ENCODE peak calls at places on chromosomes 3 and 15, in ten cellular contexts. A is neural progenitor cell; L is MM.1S; X is sigmoid colon; V is left ventricle myocardium inferior; F is ovary; Z is CD8-positive, alpha-beta memory T cell; B is ascending aorta; S is cardiac muscle cell; O is aorta. Y is an unnamed sample. For H3K4me1, the result is how much of the 10 kb centered on the place peaks cover.

GRCh38 chr15:75811616-75812015 is 31.6 kb upstream of the UBE2Q2 start:
- DNase-seq in A (no peak), L (no peak), X (no peak), V (no peak), F (no peak), Z (no peak), B (no peak), S (no peak), O (no peak), Y (no peak)

GRCh38 chr3:41462103-41462691 is 262.9 kb downstream of the CTNNB1 start:
- DNase-seq in A (no peak), L (no peak), X (no peak), V (no peak), F (no peak), Z (no peak), B (no peak), S (no peak), O (no peak), Y (no peak)

GRCh38 chr3:195863121-195864061 is 45.0 kb downstream of the TNK2 start:
- DNase-seq in A (peak), L (peak), X (peak), V (peak), F (peak), Z (peak), B (peak), S (peak), O (peak), Y (peak)

GRCh38 chr3:90184861-90185260 is 1077.4 kb downstream of the EPHA3 start:
- DNase-seq in A (no peak), L (no peak), X (no peak), V (no peak), F (no peak), Z (no peak), B (no peak), S (no peak), O (no peak), Y (no peak)

GRCh38 chr3:111072016-111072891 is 638 bp downstream of the NECTIN3 start:
- DNase-seq in A (peak), L (peak), X (peak), V (peak), F (peak), Z (no peak), B (no peak), S (peak), O (peak), Y (peak)

GRCh38 chr3:102092617-102093466 is 243.5 kb downstream of the NFKBIZ start:
- DNase-seq in A (no peak), L (peak), X (no peak), V (no peak), F (no peak), Z (no peak), B (no peak), S (peak), O (no peak), Y (no peak)

GRCh38 chr3:164060923-164061322 is 1017.4 kb downstream of the SI start:
- DNase-seq in A (no peak), L (no peak), X (no peak), V (no peak), F (no peak), Z (no peak), B (no peak), S (no peak), O (no peak), Y (no peak)

GRCh38 chr3:11734-12133 is 184.8 kb upstream of the CHL1 start:
- DNase-seq in A (peak), L (no peak), X (no peak), V (peak), F (peak), Z (no peak), B (no peak), S (peak), O (peak), Y (no peak)

GRCh38 chr3:53938645-53939044 is 47.0 kb upstream of the SELENOK start:
- DNase-seq in A (peak), L (peak), X (no peak), V (no peak), F (no peak), Z (no peak), B (no peak), S (peak), O (no peak), Y (peak)

GRCh38 chr3:48367201-48367600 is 4.8 kb upstream of the FBXW12 start:
- DNase-seq in A (no peak), L (no peak), X (no peak), V (no peak), F (no peak), Z (no peak), B (no peak), S (peak), O (no peak), Y (peak)

GRCh38 chr3:195904364-195904763 is 4.0 kb downstream of the TNK2 start:
- DNase-seq in A (no peak), L (no peak), X (peak), V (no peak), F (no peak), Z (no peak), B (no peak), S (no peak), O (no peak), Y (no peak)

GRCh38 chr15:31480356-31481058 is 153.9 kb downstream of the KLF13 start:
- DNase-seq in A (no peak), L (no peak), X (peak), V (no peak), F (no peak), Z (no peak), B (no peak), S (no peak), O (no peak), Y (no peak)

GRCh38 chr15:74995779-74996765 is 709 bp downstream of the SCAMP5 start:
- DNase-seq in A (peak), L (no peak), X (no peak), V (no peak), F (peak), Z (no peak), B (no peak), S (peak), O (peak), Y (no peak)

GRCh38 chr3:129554356-129555120 is 11.6 kb downstream of the H1-8 start:
- DNase-seq in A (peak), L (no peak), X (no peak), V (no peak), F (no peak), Z (no peak), B (no peak), S (peak), O (no peak), Y (no peak)

GRCh38 chr15:66503780-66504562 is 684 bp downstream of the RPL4 start:
- DNase-seq in A (no peak), L (no peak), X (no peak), V (no peak), F (no peak), Z (no peak), B (no peak), S (no peak), O (no peak), Y (no peak)

GRCh38 chr3:148221303-148221702 is 476.4 kb upstream of the AGTR1 start:
- DNase-seq in A (no peak), L (no peak), X (no peak), V (no peak), F (no peak), Z (no peak), B (no peak), S (no peak), O (no peak), Y (no peak)

GRCh38 chr3:194035406-194036138 is 100.4 kb upstream of the HES1 start:
- DNase-seq in A (no peak), L (no peak), X (no peak), V (no peak), F (no peak), Z (no peak), B (no peak), S (no peak), O (no peak), Y (peak)

GRCh38 chr3:89571707-89572106 is 464.3 kb downstream of the EPHA3 start:
- DNase-seq in A (no peak), L (no peak), X (no peak), V (peak), F (peak), Z (no peak), B (no peak), S (peak), O (peak), Y (no peak)

GRCh38 chr3:38669668-38670067 is 20.2 kb upstream of the SCN5A start:
- DNase-seq in A (no peak), L (no peak), X (no peak), V (no peak), F (no peak), Z (no peak), B (no peak), S (peak), O (no peak), Y (no peak)

GRCh38 chr3:143170043-143170442 is 50.5 kb downstream of the CHST2 start:
- DNase-seq in A (no peak), L (no peak), X (no peak), V (no peak), F (no peak), Z (no peak), B (no peak), S (no peak), O (no peak), Y (no peak)

GRCh38 chr3:129690406-129690805 is 83.9 kb upstream of the PLXND1 start:
- DNase-seq in A (peak), L (peak), X (no peak), V (no peak), F (no peak), Z (no peak), B (no peak), S (peak), O (no peak), Y (no peak)

GRCh38 chr3:27681249-27681748 is 40.8 kb downstream of the EOMES start:
- DNase-seq in A (peak), L (peak), X (no peak), V (no peak), F (peak), Z (no peak), B (no peak), S (peak), O (no peak), Y (no peak)

GRCh38 chr3:54843352-54843751 is 84.5 kb downstream of the LRTM1 start:
- DNase-seq in A (no peak), L (no peak), X (no peak), V (no peak), F (no peak), Z (no peak), B (no peak), S (no peak), O (no peak), Y (no peak)

GRCh38 chr15:52486003-52486996 is 42.4 kb downstream of the MYO5A start:
- DNase-seq in A (peak), L (no peak), X (no peak), V (no peak), F (no peak), Z (no peak), B (no peak), S (peak), O (no peak), Y (no peak)

GRCh38 chr3:192434186-192434585 is 293.2 kb downstream of the FGF12 start:
- DNase-seq in A (no peak), L (no peak), X (no peak), V (no peak), F (no peak), Z (no peak), B (no peak), S (no peak), O (no peak), Y (no peak)

GRCh38 chr3:44983413-44984040 is 7.5 kb downstream of the EXOSC7 start:
- DNase-seq in A (no peak), L (no peak), X (no peak), V (no peak), F (no peak), Z (no peak), B (no peak), S (peak), O (no peak), Y (no peak)

GRCh38 chr15:82873000-82873680 is 63.7 kb downstream of the WHAMM start:
- DNase-seq in A (no peak), L (no peak), X (no peak), V (peak), F (no peak), Z (no peak), B (no peak), S (no peak), O (no peak), Y (no peak)

GRCh38 chr3:48555231-48555948 is 1.2 kb downstream of the PFKFB4 start:
- DNase-seq in A (no peak), L (no peak), X (no peak), V (no peak), F (no peak), Z (no peak), B (no peak), S (peak), O (no peak), Y (no peak)

GRCh38 chr15:58398643-58399042 is 33.1 kb upstream of the LIPC start:
- DNase-seq in A (no peak), L (no peak), X (no peak), V (no peak), F (no peak), Z (no peak), B (no peak), S (no peak), O (no peak), Y (no peak)

GRCh38 chr3:170961616-170962400 is 53.4 kb upstream of the EIF5A2 start:
- DNase-seq in A (peak), L (peak), X (no peak), V (no peak), F (no peak), Z (no peak), B (no peak), S (peak), O (no peak), Y (no peak)

GRCh38 chr3:158094235-158094916 is 11.8 kb downstream of the SHOX2 start:
- DNase-seq in A (peak), L (no peak), X (no peak), V (no peak), F (no peak), Z (no peak), B (no peak), S (no peak), O (peak), Y (no peak)
- H3K4me1 ChIP-seq in A (under half), L (under half), X (under half), V (under half), F (under half), Z (under half), B (under half), S (under half), O (under half), Y (under half)

DNA sequence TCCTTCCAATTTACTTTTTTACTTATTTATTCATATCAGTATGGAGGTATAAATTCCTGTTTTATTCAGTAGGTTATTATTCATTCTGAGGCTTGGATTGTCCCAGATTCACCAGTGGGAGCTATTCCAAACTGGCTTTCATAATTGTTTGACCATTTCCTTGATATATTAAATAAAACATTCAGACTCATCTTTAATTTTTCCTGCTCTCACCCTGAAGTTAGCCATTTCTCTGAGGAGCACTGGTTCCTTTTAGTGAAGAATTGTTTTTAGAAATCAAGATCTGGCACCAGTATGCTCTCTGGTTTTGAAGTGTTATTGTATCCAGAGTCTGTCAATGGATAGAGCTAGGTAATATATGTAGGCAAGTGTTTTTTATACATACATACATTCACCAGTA is 66.9 kb upstream of the DCBLD2 start:
- DNase-seq in A (no peak), L (no peak), X (no peak), V (no peak), F (no peak), Z (no peak), B (no peak), S (no peak), O (no peak), Y (no peak)
- H3K4me3 ChIP-seq in A (no peak), L (no peak), X (no peak), V (no peak), F (no peak), Z (no peak), B (no peak), S (no peak), O (no peak), Y (no peak)

DNA sequence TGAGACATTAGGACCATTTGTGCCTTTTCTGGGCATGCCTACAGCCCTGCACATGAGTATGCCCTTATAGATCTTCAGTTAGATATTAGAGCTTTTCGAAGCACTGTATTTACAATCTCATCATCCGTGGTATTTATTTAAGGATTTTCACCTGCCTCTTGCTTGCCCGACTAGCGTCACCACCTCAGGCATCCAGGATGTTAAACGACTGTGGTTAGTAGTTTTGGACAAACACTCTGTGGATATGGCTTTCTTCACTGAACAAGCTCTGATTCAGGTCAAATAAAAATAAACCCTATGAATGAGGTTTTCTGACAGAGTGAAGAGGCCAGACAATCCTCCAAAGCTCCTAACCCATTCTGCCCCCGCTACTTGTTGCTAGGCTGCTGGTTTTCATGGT is 440.0 kb downstream of the GABRG3 start:
- DNase-seq in A (no peak), L (no peak), X (no peak), V (no peak), F (no peak), Z (no peak), B (no peak), S (no peak), O (no peak), Y (no peak)
- H3K4me1 ChIP-seq in A (under half), L (under half), X (under half), V (under half), F (under half), Z (under half), B (under half), S (under half), O (under half), Y (under half)

DNA sequence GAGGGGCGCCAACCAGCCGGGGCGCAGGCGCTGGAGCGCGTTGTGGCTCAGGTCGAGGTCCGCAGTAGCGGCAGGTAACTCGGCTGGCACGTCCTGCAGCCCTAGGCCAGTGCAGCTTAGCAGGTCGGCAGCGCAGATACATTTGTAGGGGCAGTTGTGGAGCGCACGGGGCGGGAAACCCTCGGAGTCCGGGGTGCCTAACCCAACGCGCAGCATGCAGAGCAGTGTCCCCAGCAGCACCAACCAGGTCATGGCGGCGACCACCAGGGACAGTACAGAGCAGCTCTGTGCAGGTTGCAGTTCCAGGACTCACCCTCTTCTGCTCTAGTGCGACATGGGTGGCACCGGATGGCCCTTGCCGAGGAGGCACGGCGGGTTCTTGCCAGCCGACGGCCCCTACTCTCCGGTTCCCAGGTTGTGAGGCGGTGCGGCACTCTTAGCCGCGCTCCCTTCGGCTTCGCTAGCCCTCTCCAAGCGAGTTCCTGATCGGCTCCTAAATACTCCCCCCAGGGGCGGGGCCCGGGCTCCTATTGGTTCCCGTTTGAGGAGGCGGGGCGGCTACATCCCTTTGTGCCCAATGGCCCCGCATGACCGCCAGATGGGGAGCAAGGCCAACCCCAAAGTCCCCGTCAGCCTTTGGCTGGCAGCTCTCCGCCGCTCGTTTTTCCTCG is at the start of gene AMIGO3:
- DNase-seq in A (peak), L (peak), X (peak), V (peak), F (peak), Z (peak), B (peak), S (peak), O (peak), Y (peak)
- H3K4me3 ChIP-seq in A (peak), L (no peak), X (peak), V (peak), F (peak), Z (peak), B (peak), S (peak), O (no peak), Y (peak)

DNA sequence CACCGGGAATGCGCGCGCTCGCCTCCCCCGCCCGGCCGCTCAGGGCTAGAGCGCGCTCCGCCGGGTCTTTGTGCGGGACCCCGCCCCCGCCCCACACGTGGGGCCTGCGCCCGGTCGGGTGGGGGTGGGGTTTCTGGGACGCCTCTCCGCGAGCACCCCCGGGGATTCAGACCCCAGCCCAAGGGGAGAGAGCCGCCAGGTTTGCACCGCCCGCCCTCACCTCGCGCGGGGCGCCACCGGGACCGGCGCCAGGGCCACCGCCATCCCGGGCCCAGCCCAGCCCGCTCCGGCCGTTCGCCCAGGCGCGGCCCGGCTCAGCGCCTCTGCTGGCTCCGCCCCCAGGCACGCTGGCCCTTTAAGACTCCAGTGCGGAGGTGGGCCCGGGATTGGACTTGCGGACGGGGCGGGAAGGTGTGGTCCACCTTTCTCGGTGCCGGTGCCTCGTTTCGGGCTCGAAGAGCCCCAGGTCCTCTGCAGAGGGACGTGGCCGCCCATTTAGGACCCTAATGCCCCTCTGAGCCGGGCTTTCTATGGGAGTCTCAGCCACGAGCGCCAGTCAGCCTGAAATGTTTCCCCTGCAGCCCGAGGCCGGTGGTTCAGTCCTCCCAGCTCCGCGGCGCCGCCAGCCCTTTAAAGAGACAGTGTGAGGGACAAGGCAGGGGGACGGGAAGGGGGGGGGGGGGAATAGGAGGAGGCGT is 1.2 kb downstream of the HYAL2 start:
- DNase-seq in A (peak), L (peak), X (peak), V (peak), F (peak), Z (peak), B (no peak), S (peak), O (peak), Y (peak)
- H3K4me1 ChIP-seq in A (under half), L (under half), X (under half), V (half or more), F (under half), Z (under half), B (under half), S (under half), O (under half), Y (half or more)

DNA sequence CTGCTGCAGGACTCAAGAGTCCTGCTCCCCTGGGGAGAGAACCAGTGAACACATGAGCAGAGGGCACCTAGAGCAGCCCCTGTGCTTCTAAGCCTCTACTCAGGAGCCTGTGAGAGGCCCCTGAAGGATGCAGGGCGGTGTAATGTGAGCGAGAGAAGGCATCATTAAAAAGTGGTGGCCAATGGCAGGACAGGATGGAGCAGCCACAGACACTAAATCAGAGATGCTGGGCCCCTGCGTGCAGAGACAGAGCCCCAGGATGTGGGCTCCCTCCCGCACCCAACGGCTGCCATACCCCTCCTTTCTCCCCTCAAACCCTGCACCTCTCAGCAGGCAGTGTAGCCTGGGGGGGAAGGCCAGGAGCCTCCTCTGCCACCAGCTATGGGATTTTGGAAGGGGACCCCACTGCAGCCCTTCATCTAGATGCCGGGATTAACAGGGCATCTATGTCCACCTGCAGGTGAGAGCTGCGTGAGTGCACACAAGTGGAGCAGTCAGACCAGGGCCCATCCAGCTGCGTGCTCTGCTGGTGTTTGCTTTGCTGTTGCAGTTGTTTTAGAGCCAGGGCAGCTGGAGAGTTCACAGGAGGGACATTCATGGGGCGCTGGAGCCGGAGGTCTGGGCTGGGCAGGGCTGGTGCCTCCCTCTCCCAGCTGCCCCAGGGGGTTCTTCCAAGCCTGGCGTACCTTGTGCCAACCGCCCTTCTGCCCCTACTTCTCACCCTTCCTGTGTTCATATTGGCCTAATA is 5.1 kb upstream of the IQSEC1 start:
- DNase-seq in A (no peak), L (no peak), X (no peak), V (no peak), F (no peak), Z (no peak), B (no peak), S (no peak), O (no peak), Y (no peak)
- H3K4me3 ChIP-seq in A (no peak), L (no peak), X (no peak), V (no peak), F (no peak), Z (no peak), B (no peak), S (no peak), O (no peak), Y (no peak)

Y was measured in mucosa of descending colon.